ENCODE peak calls at places on chromosomes 6 and 20, in five cellular contexts. B is GM23338; Y is HepG2; N is cardiac fibroblast; H is activated CD8-positive, alpha-beta T cell treated with anti-CD3 and anti-CD28 coated beads for 36 hours. L is an unnamed sample.

GRCh38 chr6:32127717-32128592 is at the start of gene ATF6B:
- DNase-seq in B (peak; percentile 99), Y (peak; percentile 100), N (peak; percentile 100), H (peak; percentile 100), L (peak; percentile 98)

GRCh38 chr20:9059931-9060330 is 9.0 kb upstream of the PLCB4 start:
- DNase-seq in B (no peak), Y (no peak), N (no peak), H (no peak), L (no peak)

GRCh38 chr6:53947780-53948179 is 153.0 kb downstream of the LRRC1 start:
- DNase-seq in B (no peak), Y (no peak), N (no peak), H (no peak), L (no peak)

GRCh38 chr6:142705054-142705453 is 239.9 kb downstream of the HIVEP2 start:
- DNase-seq in B (no peak), Y (no peak), N (no peak), H (no peak), L (no peak)

GRCh38 chr6:56335733-56336132 is 88.4 kb upstream of the COL21A1 start:
- DNase-seq in B (no peak), Y (no peak), N (peak; percentile 91), H (no peak), L (no peak)

GRCh38 chr6:14763139-14763538 is 482.7 kb upstream of the JARID2 start:
- DNase-seq in B (no peak), Y (peak; percentile 12), N (peak; percentile 33), H (no peak), L (no peak)

GRCh38 chr6:168884646-168885086 is 369.0 kb downstream of the THBS2 start:
- DNase-seq in B (peak; percentile 76), Y (peak; percentile 32), N (peak; percentile 62), H (peak; percentile 77), L (peak; percentile 72)

GRCh38 chr6:143982968-143983367 is 25.1 kb downstream of the PLAGL1 start:
- DNase-seq in B (no peak), Y (no peak), N (no peak), H (no peak), L (no peak)

GRCh38 chr6:79570129-79570801 is 33.0 kb upstream of the LCA5 start:
- DNase-seq in B (peak; percentile 92), Y (peak; percentile 57), N (peak; percentile 33), H (no peak), L (no peak)

GRCh38 chr6:35675871-35676459 is 12.8 kb downstream of the FKBP5 start:
- DNase-seq in B (no peak), Y (no peak), N (no peak), H (no peak), L (no peak)

GRCh38 chr6:149332602-149333311 is 15.2 kb downstream of the TAB2 start:
- DNase-seq in B (no peak), Y (peak; percentile 27), N (no peak), H (no peak), L (no peak)

GRCh38 chr6:28864321-28864923 is 59.4 kb downstream of the TRIM27 start:
- DNase-seq in B (no peak), Y (no peak), N (no peak), H (no peak), L (no peak)

GRCh38 chr20:4156411-4156810 is 141.1 kb upstream of the RNF24 start:
- DNase-seq in B (no peak), Y (no peak), N (no peak), H (no peak), L (no peak)

GRCh38 chr6:87473419-87473903 is 687 bp downstream of the SLC35A1 start:
- DNase-seq in B (no peak), Y (peak; percentile 20), N (peak; percentile 63), H (peak; percentile 74), L (no peak)

GRCh38 chr20:43456809-43457639 is 672 bp upstream of the SRSF6 start:
- DNase-seq in B (peak; percentile 97), Y (peak; percentile 97), N (peak; percentile 94), H (peak; percentile 94), L (peak; percentile 93)

GRCh38 chr20:36528875-36529425 is 12.4 kb upstream of the MYL9 start:
- DNase-seq in B (no peak), Y (no peak), N (no peak), H (no peak), L (no peak)

GRCh38 chr6:125839471-125839870 is 48.7 kb downstream of the NCOA7 start:
- DNase-seq in B (no peak), Y (no peak), N (peak; percentile 58), H (no peak), L (no peak)

GRCh38 chr20:17504326-17504897 is 26.8 kb downstream of the BFSP1 start:
- DNase-seq in B (peak; percentile 30), Y (no peak), N (no peak), H (no peak), L (no peak)

GRCh38 chr20:64151634-64152530 is 12.4 kb upstream of the MYT1 start:
- DNase-seq in B (peak; percentile 13), Y (peak; percentile 71), N (no peak), H (no peak), L (no peak)

GRCh38 chr6:31660998-31661866 is 654 bp upstream of the C6orf47 start:
- DNase-seq in B (no peak), Y (no peak), N (peak; percentile 65), H (no peak), L (no peak)

GRCh38 chr20:5865604-5866003 is 84.7 kb downstream of the TRMT6 start:
- DNase-seq in B (no peak), Y (no peak), N (no peak), H (no peak), L (no peak)

GRCh38 chr6:150894935-150895686 is 29.6 kb downstream of the MTHFD1L start:
- DNase-seq in B (no peak), Y (peak; percentile 25), N (peak; percentile 54), H (peak; percentile 29), L (peak; percentile 45)
- TF ChIP-seq CTCF in B (peak; percentile 30), Y (no peak), N (peak; percentile 14), H (no peak), L (no peak)

DNA sequence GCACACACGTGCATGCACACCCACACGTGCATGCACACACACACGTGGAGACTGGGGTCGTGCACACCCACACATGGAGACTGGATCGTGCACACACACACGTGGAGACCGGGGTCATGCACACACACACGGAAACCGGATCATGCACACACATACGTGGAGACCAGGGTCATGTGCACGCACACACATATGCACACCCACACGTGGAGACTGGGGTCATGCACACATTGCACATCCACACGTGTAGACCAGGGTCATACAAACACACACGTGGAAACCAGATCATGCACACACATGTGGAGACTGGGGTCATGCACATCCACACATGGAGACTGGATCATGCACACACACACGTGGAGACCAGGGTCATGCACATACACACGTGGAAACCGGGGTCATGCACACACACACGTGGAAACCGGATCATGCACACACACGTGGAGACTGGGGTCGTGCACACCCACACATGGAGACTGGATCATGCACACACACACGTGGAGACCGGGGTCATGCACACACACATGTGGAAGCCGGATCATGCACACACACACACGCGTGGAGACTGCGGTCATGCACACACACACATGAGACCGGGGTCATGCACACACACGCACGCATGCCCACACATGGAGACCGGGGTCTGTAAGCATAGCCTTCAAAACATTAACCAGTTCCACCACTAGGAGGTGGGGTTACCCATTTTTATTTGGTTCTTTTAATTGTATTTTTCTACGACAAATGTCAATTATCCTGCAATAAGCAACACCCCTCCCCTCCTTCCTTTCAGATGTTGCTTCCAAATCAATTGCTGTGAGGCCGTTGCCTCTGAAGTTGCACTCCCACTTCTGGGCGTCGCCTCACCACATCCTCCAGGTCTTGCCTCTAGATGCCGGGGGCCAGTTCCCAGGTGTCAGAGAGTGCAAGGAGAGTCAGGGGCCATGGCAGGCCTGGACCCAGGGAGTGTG is 95.8 kb downstream of the TMEM242 start:
- DNase-seq in B (peak; percentile 64), Y (no peak), N (no peak), H (peak; percentile 27), L (no peak)
- TF ChIP-seq CTCF in B (peak; percentile 55), Y (peak; percentile 41), N (peak; percentile 44), H (peak; percentile 60), L (peak; percentile 7)

GRCh38 chr6:95841560-95841959 is 174.2 kb upstream of the FUT9 start:
- DNase-seq in B (peak; percentile 21), Y (no peak), N (no peak), H (no peak), L (no peak)
- TF ChIP-seq CTCF in B (peak; percentile 25), Y (peak; percentile 27), N (no peak), H (no peak), L (no peak)

DNA sequence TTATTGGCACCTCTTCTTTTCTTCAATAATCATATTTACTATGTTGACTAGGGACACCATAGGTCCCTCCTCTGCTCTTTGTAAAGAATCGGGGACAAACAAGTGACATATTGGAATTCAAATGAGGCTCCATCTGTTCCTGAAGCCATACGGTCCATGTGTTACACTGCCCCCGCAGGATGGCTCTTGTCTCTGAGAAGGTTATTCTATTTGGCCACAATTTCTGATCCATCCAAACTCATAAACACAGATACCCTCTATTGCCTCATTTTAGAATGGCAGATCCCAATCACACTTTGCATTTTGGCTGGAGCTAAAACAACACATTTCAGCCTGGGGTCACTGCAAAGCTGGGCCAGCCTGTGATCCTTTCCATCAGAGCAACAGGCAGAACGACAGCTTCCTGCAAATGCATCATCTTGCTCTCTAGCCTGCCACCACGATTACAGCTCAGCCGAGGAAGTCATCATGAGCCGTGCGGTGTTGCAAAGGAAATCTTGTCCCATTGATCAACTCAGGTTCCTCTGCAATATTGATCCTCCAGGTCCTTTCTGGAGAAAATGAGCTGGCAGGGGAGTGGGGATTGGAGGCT is 73.2 kb downstream of the AGPAT4 start:
- DNase-seq in B (peak; percentile 32), Y (no peak), N (no peak), H (no peak), L (no peak)
- TF ChIP-seq CTCF in B (peak; percentile 48), Y (no peak), N (no peak), H (no peak), L (no peak)

GRCh38 chr6:24692415-24692814 is 25.5 kb downstream of the ACOT13 start:
- DNase-seq in B (no peak), Y (no peak), N (no peak), H (no peak), L (no peak)

GRCh38 chr6:24692003-24692402 is 25.1 kb downstream of the ACOT13 start:
- DNase-seq in B (no peak), Y (no peak), N (peak; percentile 28), H (no peak), L (no peak)

GRCh38 chr6:24691550-24691949 is 24.7 kb downstream of the ACOT13 start:
- DNase-seq in B (no peak), Y (no peak), N (no peak), H (no peak), L (no peak)

GRCh38 chr6:24694198-24694597 is 24.8 kb downstream of the C6orf62 start:
- DNase-seq in B (no peak), Y (no peak), N (no peak), H (no peak), L (no peak)

DNA sequence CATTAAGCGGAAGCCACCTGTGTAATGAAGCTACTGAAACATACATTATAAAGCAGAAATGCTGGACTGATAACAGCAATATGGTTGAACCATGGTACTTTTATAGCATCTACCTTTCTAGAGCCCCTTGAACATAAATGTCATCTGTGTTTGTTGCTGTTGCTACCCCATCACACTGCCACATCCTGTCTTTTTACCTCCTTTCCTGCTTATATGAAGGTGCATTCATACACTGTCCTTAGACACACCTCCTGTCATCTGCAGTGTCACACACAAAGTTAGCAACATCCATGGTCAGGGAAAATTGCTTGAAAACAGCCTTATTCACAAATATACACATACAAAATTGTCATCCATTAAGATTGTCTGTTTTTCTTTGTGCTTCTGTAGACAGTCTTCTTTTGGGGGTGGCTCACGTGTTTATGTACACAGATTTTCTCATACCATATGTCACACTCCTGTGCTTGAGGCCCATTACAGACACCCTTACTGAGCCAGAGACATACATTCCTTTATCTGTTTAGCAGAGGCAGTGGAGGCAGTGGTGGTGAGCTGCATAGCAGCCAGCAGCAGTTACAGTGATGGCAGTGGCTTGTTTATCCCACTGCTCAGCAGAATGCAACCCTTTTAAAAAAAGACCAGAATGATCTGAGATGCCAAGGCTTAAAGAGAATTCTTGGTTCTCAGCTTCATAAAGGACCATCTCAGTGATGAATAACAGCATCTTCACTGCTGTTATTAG is 25.9 kb downstream of the C6orf62 start:
- DNase-seq in B (no peak), Y (no peak), N (no peak), H (no peak), L (no peak)
- TF ChIP-seq CTCF in B (no peak), Y (no peak), N (no peak), H (no peak), L (no peak)

L was measured in GM10248.